ENCODE peak calls at places on chromosomes 7 and 10, in ten cellular contexts. E is NT2/D1; L is stimulated activated CD4-positive, alpha-beta T cell treated with anti-CD3 and anti-CD28 coated beads, Interleukin-1b, Interleukin-23, amount 100 ng/mL, for 24 hours; P is H7; K is pons; H is lung microvascular endothelial cell; O is stimulated activated CD8-positive, alpha-beta memory T cell treated with anti-CD3 and anti-CD28 coated beads, Interleukin-12 subunit alpha, Interleukin-12 subunit beta, amount 100 ng/mL, for 4 hours; V is activated effector memory CD4-positive, alpha-beta T cell treated with Interleukin-2 at 50 U/mL for 16 hours; I is transverse colon; Q is right lobe of liver. W is an unnamed sample.

GRCh38 chr10:96496281-96496925 is 17.3 kb downstream of the TLL2 start:
- DNase-seq in V (no peak), O (no peak), L (no peak), I (no peak), P (peak; percentile 60), H (peak; percentile 51), Q (no peak), E (no peak), K (no peak), W (no peak)

GRCh38 chr10:121459765-121460453 is 138.3 kb downstream of the FGFR2 start:
- DNase-seq in P (peak; percentile 59), O (no peak), I (no peak), L (no peak), V (no peak), E (peak; percentile 33), H (no peak), K (no peak), Q (no peak), W (no peak)

GRCh38 chr10:125871341-125871740 is 9.8 kb downstream of the DHX32 start:
- DNase-seq in E (no peak), K (no peak), V (no peak), I (no peak), O (no peak), Q (no peak), H (no peak), P (no peak), L (no peak), W (no peak)

GRCh38 chr7:99790407-99790806 is 6.4 kb upstream of the CYP3A4 start:
- DNase-seq in L (no peak), O (no peak), P (no peak), E (no peak), K (no peak), Q (no peak), I (no peak), H (no peak), V (no peak), W (no peak)

GRCh38 chr10:112173201-112173600 is 10.4 kb downstream of the GPAM start:
- DNase-seq in P (no peak), I (no peak), Q (no peak), O (no peak), K (no peak), E (no peak), V (no peak), L (no peak), H (no peak), W (no peak)

GRCh38 chr7:47375121-47375551 is 206.8 kb downstream of the TNS3 start:
- DNase-seq in L (no peak), V (no peak), P (no peak), Q (no peak), K (no peak), I (peak; percentile 2), E (no peak), O (no peak), H (no peak), W (no peak)

GRCh38 chr10:7479861-7480598 is 69.2 kb upstream of the SFMBT2 start:
- DNase-seq in O (no peak), H (no peak), P (no peak), V (no peak), Q (no peak), K (no peak), I (no peak), E (no peak), L (no peak), W (no peak)

GRCh38 chr7:142866361-142867096 is 11.7 kb downstream of the EPHB6 start:
- DNase-seq in H (peak; percentile 49), I (peak; percentile 41), O (no peak), P (peak; percentile 93), K (no peak), L (no peak), V (no peak), E (peak; percentile 33), Q (no peak), W (no peak)

GRCh38 chr7:55504093-55504859 is 68.0 kb downstream of the VOPP1 start:
- DNase-seq in E (no peak), I (no peak), P (no peak), H (no peak), K (no peak), O (no peak), L (no peak), Q (no peak), V (no peak), W (no peak)

GRCh38 chr7:1928555-1929348 is 258.7 kb downstream of the ELFN1 start:
- DNase-seq in L (no peak), H (no peak), E (no peak), V (no peak), Q (peak; percentile 93), I (peak; percentile 81), O (no peak), K (no peak), P (no peak), W (no peak)

GRCh38 chr7:1401011-1401410 is 58.3 kb downstream of the MICALL2 start:
- DNase-seq in P (no peak), I (no peak), O (no peak), L (no peak), K (no peak), E (no peak), H (no peak), V (no peak), Q (no peak), W (no peak)

GRCh38 chr7:87416682-87417587 is 58.5 kb downstream of the ABCB4 start:
- DNase-seq in E (peak; percentile 62), Q (no peak), I (peak; percentile 63), P (peak; percentile 25), L (peak; percentile 44), O (peak; percentile 1), H (peak; percentile 79), K (peak; percentile 85), V (peak; percentile 25), W (peak; percentile 33)

GRCh38 chr7:98251251-98251843 is 685 bp downstream of the TECPR1 start:
- DNase-seq in V (peak; percentile 34), O (no peak), I (peak; percentile 79), P (no peak), L (peak; percentile 6), K (peak; percentile 11), H (peak; percentile 66), Q (peak; percentile 64), E (no peak), W (no peak)

GRCh38 chr10:89115876-89116627 is 91.1 kb downstream of the CH25H start:
- DNase-seq in Q (no peak), K (peak; percentile 34), I (no peak), P (no peak), E (no peak), V (no peak), L (no peak), O (no peak), H (no peak), W (no peak)

GRCh38 chr10:99694171-99694570 is 34.9 kb downstream of the ENTPD7 start:
- DNase-seq in I (no peak), K (no peak), O (no peak), E (no peak), V (no peak), P (no peak), L (no peak), Q (no peak), H (no peak), W (no peak)